ENCODE peak calls at places on chromosomes 7 and 10, in ten cellular contexts. W, V, B, A, N, M, E, D, J and R are unnamed samples.

GRCh38 chr10:10528563-10528910 is 489.1 kb upstream of the CELF2 start:
- DNase-seq in W (peak), V (no peak), B (no peak), A (no peak), N (no peak), M (no peak), E (no peak), D (no peak), J (no peak), R (no peak)

GRCh38 chr10:178208-178607 is 43.0 kb downstream of the ZMYND11 start:
- DNase-seq in W (peak), V (no peak), B (no peak), A (no peak), N (no peak), M (no peak), E (peak), D (peak), J (no peak), R (no peak)

GRCh38 chr10:89575037-89575436 is 39.6 kb upstream of the SLC16A12 start:
- DNase-seq in W (no peak), V (no peak), B (no peak), A (no peak), N (no peak), M (no peak), E (no peak), D (no peak), J (no peak), R (no peak)

GRCh38 chr7:741850-742249 is 14.8 kb upstream of the PRKAR1B start:
- DNase-seq in W (no peak), V (peak), B (no peak), A (no peak), N (no peak), M (no peak), E (no peak), D (no peak), J (no peak), R (no peak)

GRCh38 chr7:46163245-46163644 is 242.2 kb upstream of the IGFBP3 start:
- DNase-seq in W (no peak), V (no peak), B (no peak), A (no peak), N (peak), M (no peak), E (no peak), D (no peak), J (no peak), R (no peak)

GRCh38 chr10:76082956-76083355 is 651.5 kb downstream of the LRMDA start:
- DNase-seq in W (peak), V (no peak), B (no peak), A (no peak), N (no peak), M (no peak), E (no peak), D (no peak), J (peak), R (no peak)

GRCh38 chr10:126041804-126042231 is 145.5 kb downstream of the FANK1 start:
- DNase-seq in W (peak), V (peak), B (peak), A (peak), N (peak), M (no peak), E (peak), D (no peak), J (no peak), R (peak)

GRCh38 chr7:18531539-18531938 is 36.0 kb downstream of the HDAC9 start:
- DNase-seq in W (no peak), V (no peak), B (no peak), A (no peak), N (no peak), M (no peak), E (no peak), D (no peak), J (no peak), R (no peak)

GRCh38 chr7:47819054-47819920 is 129.0 kb downstream of the PKD1L1 start:
- DNase-seq in W (peak), V (peak), B (peak), A (no peak), N (peak), M (no peak), E (peak), D (peak), J (peak), R (peak)

GRCh38 chr7:45590679-45591057 is 16.5 kb downstream of the ADCY1 start:
- DNase-seq in W (no peak), V (peak), B (no peak), A (no peak), N (no peak), M (no peak), E (no peak), D (no peak), J (no peak), R (no peak)

GRCh38 chr10:21209495-21209894 is 312.4 kb upstream of the NEBL start:
- DNase-seq in W (no peak), V (no peak), B (no peak), A (no peak), N (no peak), M (no peak), E (no peak), D (no peak), J (no peak), R (no peak)

GRCh38 chr10:71857934-71858890 is 7.2 kb upstream of the PSAP start:
- DNase-seq in W (no peak), V (peak), B (no peak), A (no peak), N (no peak), M (no peak), E (peak), D (no peak), J (no peak), R (no peak)

GRCh38 chr10:101260764-101261341 is 31.6 kb upstream of the LBX1 start:
- DNase-seq in W (no peak), V (no peak), B (no peak), A (no peak), N (no peak), M (no peak), E (no peak), D (no peak), J (peak), R (no peak)

GRCh38 chr10:60006046-60006445 is 99.7 kb upstream of the CCDC6 start:
- DNase-seq in W (peak), V (no peak), B (no peak), A (no peak), N (no peak), M (no peak), E (no peak), D (no peak), J (no peak), R (no peak)

GRCh38 chr7:90485734-90486316 is 16.4 kb downstream of the PTTG1IP2 start:
- DNase-seq in W (no peak), V (no peak), B (no peak), A (no peak), N (no peak), M (no peak), E (no peak), D (no peak), J (no peak), R (no peak)

GRCh38 chr7:133941496-133941895 is 185.6 kb upstream of the LRGUK start:
- DNase-seq in W (no peak), V (no peak), B (no peak), A (no peak), N (no peak), M (peak), E (no peak), D (no peak), J (no peak), R (no peak)

GRCh38 chr7:33692956-33693355 is 212.4 kb upstream of the BMPER start:
- DNase-seq in W (peak), V (no peak), B (no peak), A (no peak), N (no peak), M (peak), E (no peak), D (no peak), J (no peak), R (no peak)

GRCh38 chr7:107414198-107414597 is 55.7 kb upstream of the GPR22 start:
- DNase-seq in W (no peak), V (no peak), B (no peak), A (no peak), N (no peak), M (no peak), E (no peak), D (no peak), J (no peak), R (no peak)

GRCh38 chr7:84091318-84091717 is 103.3 kb downstream of the SEMA3A start:
- DNase-seq in W (no peak), V (no peak), B (no peak), A (no peak), N (no peak), M (no peak), E (no peak), D (no peak), J (no peak), R (no peak)

GRCh38 chr10:85612378-85612775 is 754.2 kb downstream of the GRID1 start:
- DNase-seq in W (no peak), V (no peak), B (peak), A (no peak), N (no peak), M (no peak), E (peak), D (no peak), J (no peak), R (peak)

GRCh38 chr7:109178342-109178741 is 608.7 kb downstream of the DNAJB9 start:
- DNase-seq in W (no peak), V (no peak), B (no peak), A (no peak), N (no peak), M (no peak), E (no peak), D (no peak), J (no peak), R (no peak)

GRCh38 chr7:73786588-73786987 is 16.5 kb upstream of the CLDN3 start:
- DNase-seq in W (no peak), V (no peak), B (no peak), A (no peak), N (no peak), M (no peak), E (no peak), D (no peak), J (no peak), R (no peak)

GRCh38 chr7:5177060-5177459 is 13.0 kb upstream of the WIPI2 start:
- DNase-seq in W (peak), V (peak), B (no peak), A (no peak), N (peak), M (no peak), E (no peak), D (peak), J (no peak), R (no peak)

GRCh38 chr10:30353851-30354250 is 4.8 kb upstream of the MTPAP start:
- DNase-seq in W (peak), V (no peak), B (no peak), A (no peak), N (no peak), M (peak), E (no peak), D (no peak), J (no peak), R (no peak)

GRCh38 chr7:264541-265191 is 25.3 kb upstream of the FOXL3 start:
- DNase-seq in W (no peak), V (peak), B (no peak), A (no peak), N (no peak), M (no peak), E (no peak), D (peak), J (no peak), R (peak)

GRCh38 chr10:100986623-100986951 is 710 bp downstream of the MRPL43 start:
- DNase-seq in W (no peak), V (no peak), B (no peak), A (no peak), N (no peak), M (no peak), E (no peak), D (no peak), J (no peak), R (no peak)

GRCh38 chr10:128875955-128876354 is 591.1 kb upstream of the MGMT start:
- DNase-seq in W (peak), V (peak), B (no peak), A (no peak), N (no peak), M (no peak), E (no peak), D (no peak), J (no peak), R (no peak)

GRCh38 chr7:139767561-139767982 is 10.2 kb downstream of the HIPK2 start:
- DNase-seq in W (peak), V (no peak), B (no peak), A (no peak), N (no peak), M (no peak), E (peak), D (no peak), J (no peak), R (no peak)

GRCh38 chr10:123633106-123633505 is 33.0 kb upstream of the GPR26 start:
- DNase-seq in W (no peak), V (no peak), B (no peak), A (no peak), N (no peak), M (no peak), E (no peak), D (no peak), J (no peak), R (no peak)

GRCh38 chr10:95208702-95209391 is 14.8 kb downstream of the ACSM6 start:
- DNase-seq in W (peak), V (no peak), B (no peak), A (no peak), N (no peak), M (no peak), E (peak), D (no peak), J (no peak), R (no peak)